ENCODE peak calls at places on chromosomes 3 and 15, in eight cellular contexts. One of them, this sample, is unnamed.
A peak's percentile ranks its signal among the peaks of the same experiment; 100 is the strongest.

GRCh38 chr3:104604326-104605010 is 762.2 kb upstream of the ALCAM start:
- DNase-seq in colonic mucosa: no peak
- DNase-seq in brain microvascular endothelial cell: peak; percentile 12
- DNase-seq in fibroblast of lung: peak; percentile 16
- DNase-seq in SJSA1: no peak
- DNase-seq in upper lobe of right lung: no peak
- DNase-seq in CD8-positive, alpha-beta memory T cell: no peak
- DNase-seq in AG04449: no peak
- DNase-seq in this sample: no peak

GRCh38 chr3:134325722-134326121 is 48.5 kb downstream of the AMOTL2 start:
- DNase-seq in SJSA1: no peak
- DNase-seq in AG04449: no peak
- DNase-seq in CD8-positive, alpha-beta memory T cell: no peak
- DNase-seq in fibroblast of lung: no peak
- DNase-seq in brain microvascular endothelial cell: no peak
- DNase-seq in upper lobe of right lung: no peak
- DNase-seq in colonic mucosa: no peak
- DNase-seq in this sample: no peak

GRCh38 chr3:149898771-149899170 is 71.9 kb downstream of the PFN2 start:
- DNase-seq in colonic mucosa: no peak
- DNase-seq in SJSA1: no peak
- DNase-seq in CD8-positive, alpha-beta memory T cell: no peak
- DNase-seq in upper lobe of right lung: no peak
- DNase-seq in fibroblast of lung: peak; percentile 89
- DNase-seq in AG04449: peak; percentile 40
- DNase-seq in brain microvascular endothelial cell: peak; percentile 86
- DNase-seq in this sample: no peak

GRCh38 chr15:73573071-73573470 is 60.1 kb downstream of the NPTN start:
- DNase-seq in brain microvascular endothelial cell: no peak
- DNase-seq in CD8-positive, alpha-beta memory T cell: no peak
- DNase-seq in SJSA1: no peak
- DNase-seq in fibroblast of lung: no peak
- DNase-seq in AG04449: no peak
- DNase-seq in upper lobe of right lung: no peak
- DNase-seq in colonic mucosa: no peak
- DNase-seq in this sample: no peak

GRCh38 chr3:133038731-133039398 is 674 bp downstream of the TMEM108 start:
- DNase-seq in AG04449: no peak
- DNase-seq in SJSA1: no peak
- DNase-seq in upper lobe of right lung: peak; percentile 71
- DNase-seq in fibroblast of lung: peak; percentile 2
- DNase-seq in CD8-positive, alpha-beta memory T cell: no peak
- DNase-seq in brain microvascular endothelial cell: peak; percentile 3
- DNase-seq in colonic mucosa: no peak
- DNase-seq in this sample: no peak

GRCh38 chr3:127628788-127629456 is at the start of gene PODXL2:
- DNase-seq in fibroblast of lung: peak; percentile 70
- DNase-seq in upper lobe of right lung: peak; percentile 77
- DNase-seq in AG04449: no peak
- DNase-seq in colonic mucosa: peak; percentile 26
- DNase-seq in CD8-positive, alpha-beta memory T cell: no peak
- DNase-seq in SJSA1: no peak
- DNase-seq in brain microvascular endothelial cell: no peak
- DNase-seq in this sample: no peak

GRCh38 chr3:140572334-140572733 is 105.5 kb upstream of the TRIM42 start:
- DNase-seq in brain microvascular endothelial cell: no peak
- DNase-seq in CD8-positive, alpha-beta memory T cell: no peak
- DNase-seq in upper lobe of right lung: no peak
- DNase-seq in AG04449: no peak
- DNase-seq in SJSA1: no peak
- DNase-seq in fibroblast of lung: no peak
- DNase-seq in colonic mucosa: no peak
- DNase-seq in this sample: no peak

GRCh38 chr15:101536166-101536874 is 46.8 kb upstream of the PCSK6 start:
- DNase-seq in SJSA1: peak; percentile 68
- DNase-seq in brain microvascular endothelial cell: no peak
- DNase-seq in AG04449: no peak
- DNase-seq in CD8-positive, alpha-beta memory T cell: no peak
- DNase-seq in fibroblast of lung: peak; percentile 3
- DNase-seq in upper lobe of right lung: no peak
- DNase-seq in colonic mucosa: peak; percentile 16
- DNase-seq in this sample: no peak

GRCh38 chr3:44958406-44958805 is 17.6 kb downstream of the ZDHHC3 start:
- DNase-seq in CD8-positive, alpha-beta memory T cell: no peak
- DNase-seq in colonic mucosa: no peak
- DNase-seq in fibroblast of lung: no peak
- DNase-seq in upper lobe of right lung: no peak
- DNase-seq in SJSA1: no peak
- DNase-seq in AG04449: no peak
- DNase-seq in brain microvascular endothelial cell: no peak
- DNase-seq in this sample: no peak

GRCh38 chr3:44961888-44962287 is 14.1 kb downstream of the ZDHHC3 start:
- DNase-seq in fibroblast of lung: no peak
- DNase-seq in AG04449: no peak
- DNase-seq in brain microvascular endothelial cell: no peak
- DNase-seq in colonic mucosa: no peak
- DNase-seq in SJSA1: no peak
- DNase-seq in CD8-positive, alpha-beta memory T cell: no peak
- DNase-seq in upper lobe of right lung: no peak
- DNase-seq in this sample: no peak

GRCh38 chr3:44962606-44963393 is 13.2 kb downstream of the ZDHHC3 start:
- DNase-seq in colonic mucosa: no peak
- DNase-seq in SJSA1: no peak
- DNase-seq in CD8-positive, alpha-beta memory T cell: no peak
- DNase-seq in upper lobe of right lung: no peak
- DNase-seq in AG04449: peak; percentile 19
- DNase-seq in fibroblast of lung: peak; percentile 33
- DNase-seq in brain microvascular endothelial cell: no peak
- DNase-seq in this sample: no peak

GRCh38 chr3:44957986-44958385 is 18.0 kb downstream of the ZDHHC3 start:
- DNase-seq in AG04449: no peak
- DNase-seq in fibroblast of lung: no peak
- DNase-seq in brain microvascular endothelial cell: no peak
- DNase-seq in CD8-positive, alpha-beta memory T cell: no peak
- DNase-seq in colonic mucosa: no peak
- DNase-seq in SJSA1: no peak
- DNase-seq in upper lobe of right lung: no peak
- DNase-seq in this sample: no peak

DNA sequence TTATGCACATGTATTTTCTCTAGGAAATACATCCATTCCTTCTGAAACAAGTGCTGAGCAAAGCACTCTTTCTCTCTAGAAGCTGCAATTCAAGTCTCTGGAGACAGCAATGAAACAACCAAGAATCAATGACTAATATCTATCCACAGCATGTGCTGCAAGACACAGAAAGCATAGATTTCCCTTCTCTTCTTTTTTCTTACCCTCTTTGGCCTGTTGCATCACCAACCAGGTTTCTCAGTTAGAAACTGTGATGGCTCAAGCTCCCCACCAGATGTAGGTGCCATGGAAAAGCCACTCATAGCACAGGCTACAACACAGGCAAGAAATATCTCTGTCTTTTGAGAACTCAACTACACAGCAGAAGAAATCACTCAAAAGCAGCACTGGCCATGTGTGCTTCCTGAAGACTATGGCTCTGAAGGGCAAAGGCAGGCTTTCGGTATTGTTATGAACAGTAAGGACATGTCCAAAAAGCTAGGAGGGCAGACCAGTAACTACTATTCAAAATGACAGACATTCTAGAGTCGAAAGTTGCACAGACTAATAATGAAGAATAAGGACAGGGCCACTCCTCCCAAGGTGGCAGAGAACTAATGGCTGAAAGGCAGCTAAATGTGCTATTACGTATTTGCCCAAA is 15.5 kb downstream of the ZDHHC3 start:
- DNase-seq in CD8-positive, alpha-beta memory T cell: no peak
- DNase-seq in upper lobe of right lung: no peak
- DNase-seq in brain microvascular endothelial cell: no peak
- DNase-seq in colonic mucosa: no peak
- DNase-seq in AG04449: no peak
- DNase-seq in fibroblast of lung: no peak
- DNase-seq in SJSA1: no peak
- DNase-seq in this sample: no peak
- H3K4me3 ChIP-seq in CD8-positive, alpha-beta memory T cell: no peak overlapping the region
- H3K4me3 ChIP-seq in upper lobe of right lung: no peak overlapping the region
- H3K4me3 ChIP-seq in brain microvascular endothelial cell: no peak overlapping the region
- H3K4me3 ChIP-seq in colonic mucosa: no peak overlapping the region
- H3K4me3 ChIP-seq in AG04449: no peak overlapping the region
- H3K4me3 ChIP-seq in fibroblast of lung: no peak overlapping the region
- H3K4me3 ChIP-seq in SJSA1: no peak overlapping the region
- H3K4me3 ChIP-seq in this sample: no peak overlapping the region

GRCh38 chr3:50300681-50301254 is 1.6 kb upstream of the HYAL3 start:
- DNase-seq in fibroblast of lung: no peak
- DNase-seq in upper lobe of right lung: no peak
- DNase-seq in SJSA1: no peak
- DNase-seq in brain microvascular endothelial cell: no peak
- DNase-seq in CD8-positive, alpha-beta memory T cell: no peak
- DNase-seq in colonic mucosa: no peak
- DNase-seq in AG04449: no peak
- DNase-seq in this sample: no peak

GRCh38 chr3:50304601-50305000 is 1.2 kb upstream of the HYAL1 start:
- DNase-seq in colonic mucosa: no peak
- DNase-seq in CD8-positive, alpha-beta memory T cell: no peak
- DNase-seq in upper lobe of right lung: no peak
- DNase-seq in brain microvascular endothelial cell: no peak
- DNase-seq in SJSA1: no peak
- DNase-seq in AG04449: no peak
- DNase-seq in fibroblast of lung: peak; percentile 39
- DNase-seq in this sample: no peak

GRCh38 chr3:50299929-50300680 is 900 bp upstream of the HYAL3 start:
- DNase-seq in fibroblast of lung: peak; percentile 57
- DNase-seq in CD8-positive, alpha-beta memory T cell: no peak
- DNase-seq in AG04449: no peak
- DNase-seq in colonic mucosa: peak; percentile 36
- DNase-seq in brain microvascular endothelial cell: no peak
- DNase-seq in SJSA1: no peak
- DNase-seq in upper lobe of right lung: no peak
- DNase-seq in this sample: no peak

GRCh38 chr3:50302095-50303037 is 1.0 kb downstream of the HYAL1 start:
- DNase-seq in SJSA1: no peak
- DNase-seq in upper lobe of right lung: no peak
- DNase-seq in brain microvascular endothelial cell: no peak
- DNase-seq in fibroblast of lung: no peak
- DNase-seq in colonic mucosa: no peak
- DNase-seq in AG04449: no peak
- DNase-seq in CD8-positive, alpha-beta memory T cell: no peak
- DNase-seq in this sample: no peak

DNA sequence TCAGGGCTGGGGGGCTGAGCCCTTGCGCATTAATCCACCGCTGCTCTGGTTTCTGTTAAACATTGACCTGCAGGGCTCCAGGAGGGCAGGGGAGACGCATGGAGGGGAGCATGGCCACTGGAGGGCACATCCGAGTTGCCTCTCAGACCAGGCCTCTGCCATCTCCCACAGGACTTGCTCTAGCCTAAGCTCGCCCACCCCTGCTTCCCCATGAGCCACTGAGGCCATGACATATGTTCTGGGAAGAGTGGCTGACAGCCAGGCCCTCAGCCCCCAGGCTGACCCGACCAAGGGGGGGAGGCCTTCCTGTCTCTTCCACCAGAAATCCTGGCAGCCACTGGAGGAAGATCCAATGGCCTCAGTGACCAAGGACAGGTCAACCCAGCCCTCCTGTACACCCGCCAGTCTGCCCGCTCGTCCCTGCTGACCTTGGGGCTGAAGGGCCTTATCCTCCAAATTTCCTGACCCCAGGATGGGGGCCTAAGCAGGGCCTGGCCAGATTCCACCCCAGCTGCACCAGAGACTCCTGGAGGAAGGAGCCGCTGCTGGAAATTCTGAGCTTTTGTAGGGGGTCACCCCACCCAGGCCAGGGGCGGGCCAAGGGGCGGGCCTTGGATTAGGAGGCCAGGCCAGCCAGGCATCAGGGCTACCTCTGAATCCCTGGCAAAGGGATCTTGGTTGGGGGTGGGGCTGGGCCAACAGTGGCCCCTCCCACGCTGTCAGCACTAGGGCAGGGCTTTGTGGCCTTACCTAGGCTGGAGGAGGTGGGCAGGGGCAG is at the start of gene HYAL1:
- DNase-seq in AG04449: no peak
- DNase-seq in fibroblast of lung: no peak
- DNase-seq in CD8-positive, alpha-beta memory T cell: no peak
- DNase-seq in brain microvascular endothelial cell: no peak
- DNase-seq in colonic mucosa: peak; percentile 77
- DNase-seq in SJSA1: no peak
- DNase-seq in upper lobe of right lung: peak; percentile 92
- DNase-seq in this sample: no peak
- H3K4me3 ChIP-seq in AG04449: no peak within 1 kb of the TSS
- H3K4me3 ChIP-seq in fibroblast of lung: no peak within 1 kb of the TSS
- H3K4me3 ChIP-seq in CD8-positive, alpha-beta memory T cell: no peak within 1 kb of the TSS
- H3K4me3 ChIP-seq in brain microvascular endothelial cell: no peak within 1 kb of the TSS
- H3K4me3 ChIP-seq in colonic mucosa: peak within 1 kb of the TSS; percentile 4
- H3K4me3 ChIP-seq in SJSA1: no peak within 1 kb of the TSS
- H3K4me3 ChIP-seq in upper lobe of right lung: peak within 1 kb of the TSS; percentile 65
- H3K4me3 ChIP-seq in this sample: peak within 1 kb of the TSS; percentile 68

GRCh38 chr3:112635674-112636073 is 5.3 kb downstream of the CCDC80 start:
- DNase-seq in fibroblast of lung: peak; percentile 89
- DNase-seq in AG04449: peak; percentile 69
- DNase-seq in SJSA1: no peak
- DNase-seq in colonic mucosa: peak; percentile 30
- DNase-seq in brain microvascular endothelial cell: peak; percentile 79
- DNase-seq in upper lobe of right lung: no peak
- DNase-seq in CD8-positive, alpha-beta memory T cell: no peak
- DNase-seq in this sample: no peak
- H3K4me3 ChIP-seq in fibroblast of lung: peak overlapping the region; percentile 72
- H3K4me3 ChIP-seq in AG04449: peak overlapping the region; percentile 74
- H3K4me3 ChIP-seq in SJSA1: no peak overlapping the region
- H3K4me3 ChIP-seq in colonic mucosa: no peak overlapping the region
- H3K4me3 ChIP-seq in brain microvascular endothelial cell: peak overlapping the region; percentile 49
- H3K4me3 ChIP-seq in upper lobe of right lung: peak overlapping the region; percentile 27
- H3K4me3 ChIP-seq in CD8-positive, alpha-beta memory T cell: no peak overlapping the region
- H3K4me3 ChIP-seq in this sample: no peak overlapping the region

GRCh38 chr3:52794612-52795099 is at the start of gene ITIH3:
- DNase-seq in upper lobe of right lung: no peak
- DNase-seq in AG04449: no peak
- DNase-seq in colonic mucosa: no peak
- DNase-seq in brain microvascular endothelial cell: peak; percentile 6
- DNase-seq in CD8-positive, alpha-beta memory T cell: no peak
- DNase-seq in SJSA1: no peak
- DNase-seq in fibroblast of lung: no peak
- DNase-seq in this sample: no peak

GRCh38 chr3:52792413-52792812 is 2.2 kb upstream of the ITIH3 start:
- DNase-seq in CD8-positive, alpha-beta memory T cell: no peak
- DNase-seq in upper lobe of right lung: no peak
- DNase-seq in AG04449: no peak
- DNase-seq in colonic mucosa: no peak
- DNase-seq in brain microvascular endothelial cell: no peak
- DNase-seq in fibroblast of lung: no peak
- DNase-seq in SJSA1: no peak
- DNase-seq in this sample: no peak

GRCh38 chr3:52795298-52795900 is 803 bp downstream of the ITIH3 start:
- DNase-seq in upper lobe of right lung: no peak
- DNase-seq in brain microvascular endothelial cell: no peak
- DNase-seq in colonic mucosa: no peak
- DNase-seq in fibroblast of lung: no peak
- DNase-seq in CD8-positive, alpha-beta memory T cell: no peak
- DNase-seq in AG04449: no peak
- DNase-seq in SJSA1: no peak
- DNase-seq in this sample: no peak

GRCh38 chr3:52792961-52793695 is 1.5 kb upstream of the ITIH3 start:
- DNase-seq in fibroblast of lung: peak; percentile 7
- DNase-seq in upper lobe of right lung: no peak
- DNase-seq in colonic mucosa: no peak
- DNase-seq in CD8-positive, alpha-beta memory T cell: no peak
- DNase-seq in SJSA1: no peak
- DNase-seq in AG04449: no peak
- DNase-seq in brain microvascular endothelial cell: no peak
- DNase-seq in this sample: no peak

DNA sequence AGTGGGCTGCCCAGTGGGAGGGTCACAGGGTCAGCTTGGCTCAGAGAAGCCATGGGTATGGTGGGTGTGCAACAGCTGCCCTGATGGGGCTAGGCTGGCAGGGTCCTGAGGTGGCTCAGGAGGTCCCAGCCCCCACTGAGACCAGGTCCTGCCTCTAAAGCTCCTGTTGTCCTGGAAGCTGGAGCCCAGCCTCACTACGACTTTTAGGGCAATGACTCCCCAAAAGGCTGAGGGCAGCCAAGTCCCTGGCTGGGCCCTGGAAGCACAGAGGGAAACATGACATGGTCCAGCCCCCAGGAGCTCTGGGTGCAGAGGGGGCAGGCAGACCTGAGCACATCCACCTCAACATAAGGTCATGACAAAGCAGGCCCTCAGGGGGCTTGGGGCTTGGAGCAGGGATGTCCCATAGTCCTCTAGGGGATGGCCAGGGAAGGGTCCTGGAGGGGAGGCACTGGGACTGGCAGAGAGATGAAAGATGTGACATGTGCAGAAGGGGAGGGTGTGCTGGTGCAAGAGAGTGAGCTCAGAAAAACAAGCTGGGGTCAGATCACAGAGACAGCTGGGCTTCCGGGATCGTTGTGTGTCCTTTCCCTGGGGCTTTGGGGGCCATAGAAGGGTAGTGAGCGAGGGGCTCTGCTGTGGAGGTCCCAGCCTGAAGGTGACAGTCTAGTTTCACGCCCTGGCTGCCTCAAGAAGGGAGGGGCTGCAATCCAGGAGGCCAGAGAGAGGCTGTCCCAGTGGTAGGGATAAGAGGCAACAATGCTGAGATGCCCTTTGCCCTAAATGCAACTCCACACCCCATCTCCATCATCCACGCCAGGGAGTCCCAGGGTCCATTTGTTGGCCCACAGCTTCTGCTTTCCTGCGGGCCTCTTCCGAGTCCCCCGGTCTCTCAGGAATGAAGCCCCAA is 639 bp upstream of the ITIH3 start:
- DNase-seq in brain microvascular endothelial cell: no peak
- DNase-seq in fibroblast of lung: no peak
- DNase-seq in upper lobe of right lung: no peak
- DNase-seq in AG04449: no peak
- DNase-seq in CD8-positive, alpha-beta memory T cell: no peak
- DNase-seq in colonic mucosa: no peak
- DNase-seq in SJSA1: no peak
- DNase-seq in this sample: no peak
- H3K4me3 ChIP-seq in brain microvascular endothelial cell: no peak overlapping the region
- H3K4me3 ChIP-seq in fibroblast of lung: no peak overlapping the region
- H3K4me3 ChIP-seq in upper lobe of right lung: no peak overlapping the region
- H3K4me3 ChIP-seq in AG04449: no peak overlapping the region
- H3K4me3 ChIP-seq in CD8-positive, alpha-beta memory T cell: no peak overlapping the region
- H3K4me3 ChIP-seq in colonic mucosa: no peak overlapping the region
- H3K4me3 ChIP-seq in SJSA1: no peak overlapping the region
- H3K4me3 ChIP-seq in this sample: no peak overlapping the region